ENCODE peak calls at places on chromosome 10, in four cellular contexts. T is cardiac muscle cell, H is heart left ventricle, L is psoas muscle. M is an unnamed sample.
A peak's percentile ranks its signal among the peaks of the same experiment; 100 is the strongest.

GRCh38 chr10:67834375-67834774 is 3.6 kb downstream of the DNAJC12 start:
- DNase-seq in L (no peak), H (no peak), T (no peak), M (no peak)

GRCh38 chr10:102657984-102658724 is 13.9 kb downstream of the TRIM8 start:
- DNase-seq in T (no peak), L (peak; percentile 48), H (peak; percentile 68), M (peak; percentile 93)

GRCh38 chr10:2688958-2689357 is 378.4 kb upstream of the PFKP start:
- DNase-seq in H (no peak), L (no peak), T (no peak), M (no peak)

GRCh38 chr10:21985541-21985940 is 18.0 kb downstream of the DNAJC1 start:
- DNase-seq in T (no peak), L (no peak), H (no peak), M (no peak)

GRCh38 chr10:116210588-116211346 is 62.2 kb downstream of the GFRA1 start:
- DNase-seq in T (no peak), L (no peak), H (no peak), M (no peak)

GRCh38 chr10:116160271-116160670 is 112.7 kb downstream of the GFRA1 start:
- DNase-seq in H (no peak), T (no peak), L (no peak), M (no peak)

GRCh38 chr10:81843042-81843441 is 32.0 kb upstream of the NRG3 start:
- DNase-seq in H (no peak), L (no peak), T (no peak), M (no peak)

GRCh38 chr10:57053530-57053929 is 692.5 kb upstream of the ZWINT start:
- DNase-seq in T (no peak), H (no peak), L (no peak), M (peak; percentile 20)